ENCODE peak calls at places on chromosomes 13 and 19, in seven cellular contexts. X, Y, J, E, F, Z and K are unnamed samples.

GRCh38 chr19:5349041-5349440 is 8.4 kb upstream of the PTPRS start:
- DNase-seq in X (no peak), Y (no peak), J (no peak), E (no peak), F (no peak), Z (no peak), K (no peak)

GRCh38 chr19:20167020-20167644 is at the start of gene ZNF486:
- DNase-seq in X (peak), Y (peak), J (peak), E (no peak), F (peak), Z (peak), K (peak)

GRCh38 chr19:14333101-14333871 is 48.0 kb upstream of the ADGRE5 start:
- DNase-seq in X (no peak), Y (no peak), J (peak), E (no peak), F (peak), Z (no peak), K (no peak)

GRCh38 chr19:30752876-30753275 is 380.7 kb downstream of the ZNF536 start:
- DNase-seq in X (no peak), Y (no peak), J (no peak), E (no peak), F (no peak), Z (no peak), K (no peak)

GRCh38 chr19:41239961-41240574 is 21.0 kb downstream of the AXL start:
- DNase-seq in X (no peak), Y (no peak), J (no peak), E (no peak), F (no peak), Z (no peak), K (no peak)

GRCh38 chr19:3163230-3163886 is 15.2 kb upstream of the S1PR4 start:
- DNase-seq in X (peak), Y (peak), J (peak), E (no peak), F (peak), Z (peak), K (no peak)

GRCh38 chr19:10454267-10454666 is 33.9 kb downstream of the PDE4A start:
- DNase-seq in X (no peak), Y (no peak), J (no peak), E (no peak), F (peak), Z (no peak), K (no peak)

GRCh38 chr13:30832845-30833332 is 73.2 kb upstream of the MEDAG start:
- DNase-seq in X (no peak), Y (no peak), J (peak), E (peak), F (peak), Z (peak), K (no peak)

GRCh38 chr13:60969659-60970058 is 446.0 kb downstream of the PCDH20 start:
- DNase-seq in X (no peak), Y (no peak), J (no peak), E (no peak), F (no peak), Z (no peak), K (no peak)

GRCh38 chr13:48808689-48809088 is 155.0 kb downstream of the CYSLTR2 start:
- DNase-seq in X (no peak), Y (no peak), J (no peak), E (no peak), F (no peak), Z (no peak), K (no peak)

GRCh38 chr19:57348136-57348535 is 2.9 kb upstream of the ZNF304 start:
- DNase-seq in X (no peak), Y (no peak), J (no peak), E (no peak), F (no peak), Z (no peak), K (no peak)

GRCh38 chr19:7916137-7916907 is 1.7 kb downstream of the TGFBR3L start:
- DNase-seq in X (no peak), Y (peak), J (peak), E (no peak), F (peak), Z (peak), K (no peak)

GRCh38 chr13:39197645-39198007 is 159.4 kb downstream of the NHLRC3 start:
- DNase-seq in X (no peak), Y (no peak), J (no peak), E (no peak), F (no peak), Z (no peak), K (no peak)

GRCh38 chr19:40523322-40524047 is 53.2 kb upstream of the SHKBP1 start:
- DNase-seq in X (peak), Y (peak), J (peak), E (no peak), F (peak), Z (peak), K (no peak)

GRCh38 chr19:1154731-1155351 is 19.2 kb downstream of the SBNO2 start:
- DNase-seq in X (peak), Y (no peak), J (peak), E (no peak), F (no peak), Z (peak), K (peak)

GRCh38 chr13:94112731-94113130 is 366.8 kb downstream of the DCT start:
- DNase-seq in X (no peak), Y (no peak), J (no peak), E (no peak), F (no peak), Z (no peak), K (no peak)

GRCh38 chr19:56133858-56134654 is 7.0 kb upstream of the ZNF444 start:
- DNase-seq in X (peak), Y (no peak), J (no peak), E (no peak), F (peak), Z (peak), K (no peak)

GRCh38 chr19:8609210-8610040 is 1.1 kb downstream of the ADAMTS10 start:
- DNase-seq in X (peak), Y (no peak), J (peak), E (no peak), F (peak), Z (peak), K (no peak)

GRCh38 chr13:41418027-41418426 is 39.3 kb upstream of the RGCC start:
- DNase-seq in X (no peak), Y (no peak), J (no peak), E (peak), F (no peak), Z (no peak), K (no peak)

GRCh38 chr19:47480658-47481057 is 3.4 kb downstream of the KPTN start:
- DNase-seq in X (no peak), Y (no peak), J (no peak), E (no peak), F (no peak), Z (no peak), K (no peak)

GRCh38 chr13:24671367-24672117 is 8.7 kb upstream of the ATP12A start:
- DNase-seq in X (no peak), Y (peak), J (no peak), E (peak), F (peak), Z (no peak), K (no peak)

GRCh38 chr19:33868821-33869412 is 72.2 kb downstream of the KCTD15 start:
- DNase-seq in X (no peak), Y (no peak), J (peak), E (no peak), F (no peak), Z (no peak), K (no peak)

GRCh38 chr13:35349673-35350278 is 126.7 kb downstream of the MAB21L1 start:
- DNase-seq in X (no peak), Y (no peak), J (no peak), E (no peak), F (no peak), Z (no peak), K (no peak)

GRCh38 chr19:36488816-36489138 is 584 bp downstream of the ZNF566 start:
- DNase-seq in X (peak), Y (peak), J (no peak), E (no peak), F (peak), Z (no peak), K (no peak)

GRCh38 chr13:44417876-44418275 is 44.3 kb downstream of the SERP2 start:
- DNase-seq in X (no peak), Y (peak), J (no peak), E (no peak), F (no peak), Z (no peak), K (no peak)

GRCh38 chr13:93942016-93942415 is 537.5 kb downstream of the DCT start:
- DNase-seq in X (no peak), Y (no peak), J (no peak), E (no peak), F (no peak), Z (no peak), K (no peak)

GRCh38 chr19:49912965-49913685 is 15.9 kb upstream of the ATF5 start:
- DNase-seq in X (no peak), Y (no peak), J (no peak), E (no peak), F (no peak), Z (no peak), K (no peak)

DNA sequence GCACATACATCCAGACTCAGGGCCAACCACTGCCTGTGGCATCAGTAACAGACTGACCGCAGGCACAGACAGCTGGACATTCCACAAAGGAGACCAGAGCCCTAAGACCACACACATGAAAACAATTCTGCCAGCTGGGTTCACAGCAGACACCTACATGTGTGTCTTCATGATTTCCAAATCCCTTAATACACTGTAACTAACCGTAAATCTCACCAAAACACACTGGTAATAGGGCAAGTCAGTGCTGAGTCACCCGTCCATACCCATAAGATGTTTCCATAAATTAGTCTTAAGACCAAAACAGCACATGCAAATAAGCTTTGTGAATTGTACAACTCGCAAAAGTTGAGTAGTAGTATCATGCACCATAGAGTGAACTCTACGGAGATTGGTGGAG is 65.4 kb downstream of the TUBGCP3 start:
- DNase-seq in X (no peak), Y (no peak), J (no peak), E (no peak), F (no peak), Z (no peak), K (no peak)
- TF ChIP-seq CTCF in X (no peak), Y (no peak), J (no peak), E (no peak), F (no peak), Z (no peak), K (no peak)

GRCh38 chr13:27728271-27728670 is 64.0 kb upstream of the GSX1 start:
- DNase-seq in X (no peak), Y (no peak), J (no peak), E (no peak), F (no peak), Z (no peak), K (no peak)
- TF ChIP-seq CTCF in X (no peak), Y (no peak), J (no peak), E (peak), F (no peak), Z (no peak), K (no peak)

GRCh38 chr19:16595097-16595496 is 22.9 kb upstream of the SLC35E1 start:
- DNase-seq in X (no peak), Y (no peak), J (no peak), E (no peak), F (no peak), Z (no peak), K (no peak)

GRCh38 chr19:16591803-16592556 is 19.8 kb upstream of the SLC35E1 start:
- DNase-seq in X (no peak), Y (no peak), J (no peak), E (no peak), F (no peak), Z (no peak), K (no peak)

GRCh38 chr19:16594131-16594586 is 21.9 kb upstream of the SLC35E1 start:
- DNase-seq in X (peak), Y (no peak), J (no peak), E (no peak), F (no peak), Z (no peak), K (no peak)

GRCh38 chr19:16594681-16595091 is 22.5 kb upstream of the SLC35E1 start:
- DNase-seq in X (no peak), Y (no peak), J (no peak), E (no peak), F (no peak), Z (no peak), K (no peak)

GRCh38 chr19:16593181-16593580 is 21.0 kb upstream of the SLC35E1 start:
- DNase-seq in X (no peak), Y (peak), J (no peak), E (no peak), F (no peak), Z (no peak), K (no peak)
- TF ChIP-seq CTCF in X (no peak), Y (no peak), J (no peak), E (no peak), F (no peak), Z (no peak), K (no peak)

GRCh38 chr19:35155441-35155840 is 906 bp downstream of the FXYD5 start:
- DNase-seq in X (peak), Y (peak), J (peak), E (no peak), F (peak), Z (no peak), K (no peak)
- TF ChIP-seq CTCF in X (no peak), Y (no peak), J (no peak), E (no peak), F (no peak), Z (no peak), K (no peak)